ENCODE peak calls at places on chromosomes 3 and 15, in four cellular contexts. One of them, this sample, is unnamed.

GRCh38 chr3:38070013-38070412 is 31.0 kb downstream of the DLEC1 start:
- DNase-seq in HepG2: no peak
- DNase-seq in K562: no peak
- DNase-seq in HCT116: no peak
- DNase-seq in this sample: no peak

GRCh38 chr15:55774113-55774970 is 31.4 kb upstream of the PRTG start:
- DNase-seq in HepG2: peak
- DNase-seq in K562: peak
- DNase-seq in HCT116: peak
- DNase-seq in this sample: no peak

GRCh38 chr3:43759297-43759782 is 68.6 kb downstream of the ABHD5 start:
- DNase-seq in HepG2: peak
- DNase-seq in K562: no peak
- DNase-seq in HCT116: no peak
- DNase-seq in this sample: no peak

GRCh38 chr3:156207802-156208685 is 87.7 kb downstream of the KCNAB1 start:
- DNase-seq in HepG2: no peak
- DNase-seq in K562: no peak
- DNase-seq in HCT116: no peak
- DNase-seq in this sample: no peak

GRCh38 chr15:49155834-49156627 is 632 bp upstream of the COPS2 start:
- DNase-seq in HepG2: peak
- DNase-seq in K562: no peak
- DNase-seq in HCT116: no peak
- DNase-seq in this sample: no peak

GRCh38 chr15:66290518-66290917 is 2.9 kb upstream of the DIS3L start:
- DNase-seq in HepG2: no peak
- DNase-seq in K562: no peak
- DNase-seq in HCT116: no peak
- DNase-seq in this sample: no peak

GRCh38 chr3:60056394-60056793 is 1006.6 kb upstream of the CFAP20DC start:
- DNase-seq in HepG2: no peak
- DNase-seq in K562: no peak
- DNase-seq in HCT116: no peak
- DNase-seq in this sample: no peak

GRCh38 chr3:41673643-41674042 is 288.3 kb downstream of the ULK4 start:
- DNase-seq in HepG2: no peak
- DNase-seq in K562: no peak
- DNase-seq in HCT116: no peak
- DNase-seq in this sample: no peak

GRCh38 chr3:14042680-14043079 is 82.0 kb downstream of the CHCHD4 start:
- DNase-seq in HepG2: no peak
- DNase-seq in K562: no peak
- DNase-seq in HCT116: no peak
- DNase-seq in this sample: no peak

GRCh38 chr3:178289544-178290160 is 246.6 kb upstream of the KCNMB2 start:
- DNase-seq in HepG2: no peak
- DNase-seq in K562: no peak
- DNase-seq in HCT116: no peak
- DNase-seq in this sample: no peak

GRCh38 chr3:56976666-56977560 is 83.6 kb upstream of the SPATA12 start:
- DNase-seq in HepG2: no peak
- DNase-seq in K562: no peak
- DNase-seq in HCT116: no peak
- DNase-seq in this sample: no peak

GRCh38 chr3:124907957-124908356 is 20.8 kb upstream of the ITGB5 start:
- DNase-seq in HepG2: no peak
- DNase-seq in K562: no peak
- DNase-seq in HCT116: no peak
- DNase-seq in this sample: no peak

GRCh38 chr15:81038975-81039607 is 38.4 kb downstream of the TLNRD1 start:
- DNase-seq in HepG2: peak
- DNase-seq in K562: no peak
- DNase-seq in HCT116: no peak
- DNase-seq in this sample: no peak

GRCh38 chr3:114389156-114389555 is 95.3 kb downstream of the TIGIT start:
- DNase-seq in HepG2: no peak
- DNase-seq in K562: no peak
- DNase-seq in HCT116: no peak
- DNase-seq in this sample: no peak

GRCh38 chr15:48609486-48609885 is 36.0 kb downstream of the FBN1 start:
- DNase-seq in HepG2: no peak
- DNase-seq in K562: no peak
- DNase-seq in HCT116: no peak
- DNase-seq in this sample: no peak

GRCh38 chr3:194327414-194328079 is 23.6 kb downstream of the CPN2 start:
- DNase-seq in HepG2: no peak
- DNase-seq in K562: no peak
- DNase-seq in HCT116: peak
- DNase-seq in this sample: no peak

GRCh38 chr3:138458774-138459499 is 24.5 kb downstream of the ESYT3 start:
- DNase-seq in HepG2: no peak
- DNase-seq in K562: no peak
- DNase-seq in HCT116: no peak
- DNase-seq in this sample: no peak

GRCh38 chr3:138460536-138461205 is 26.3 kb downstream of the ESYT3 start:
- DNase-seq in HepG2: no peak
- DNase-seq in K562: no peak
- DNase-seq in HCT116: no peak
- DNase-seq in this sample: no peak

GRCh38 chr3:138459619-138460535 is 25.5 kb downstream of the ESYT3 start:
- DNase-seq in HepG2: no peak
- DNase-seq in K562: no peak
- DNase-seq in HCT116: no peak
- DNase-seq in this sample: no peak

GRCh38 chr3:138461696-138462295 is 27.4 kb downstream of the ESYT3 start:
- DNase-seq in HepG2: no peak
- DNase-seq in K562: no peak
- DNase-seq in HCT116: no peak
- DNase-seq in this sample: no peak

GRCh38 chr3:138461246-138461645 is 26.8 kb downstream of the ESYT3 start:
- DNase-seq in HepG2: no peak
- DNase-seq in K562: no peak
- DNase-seq in HCT116: no peak
- DNase-seq in this sample: no peak
- TF ChIP-seq ZBTB33 in HepG2: no peak
- TF ChIP-seq ZBTB33 in K562: no peak
- TF ChIP-seq ZBTB33 in HCT116: no peak
- TF ChIP-seq ZBTB33 in this sample: no peak

GRCh38 chr3:135930243-135930642 is 35.3 kb upstream of the PPP2R3A start:
- DNase-seq in HepG2: no peak
- DNase-seq in K562: no peak
- DNase-seq in HCT116: no peak
- DNase-seq in this sample: no peak
- TF ChIP-seq CEBPB in HepG2: no peak
- TF ChIP-seq CEBPB in K562: no peak
- TF ChIP-seq CEBPB in HCT116: no peak
- TF ChIP-seq CEBPB in this sample: no peak

DNA sequence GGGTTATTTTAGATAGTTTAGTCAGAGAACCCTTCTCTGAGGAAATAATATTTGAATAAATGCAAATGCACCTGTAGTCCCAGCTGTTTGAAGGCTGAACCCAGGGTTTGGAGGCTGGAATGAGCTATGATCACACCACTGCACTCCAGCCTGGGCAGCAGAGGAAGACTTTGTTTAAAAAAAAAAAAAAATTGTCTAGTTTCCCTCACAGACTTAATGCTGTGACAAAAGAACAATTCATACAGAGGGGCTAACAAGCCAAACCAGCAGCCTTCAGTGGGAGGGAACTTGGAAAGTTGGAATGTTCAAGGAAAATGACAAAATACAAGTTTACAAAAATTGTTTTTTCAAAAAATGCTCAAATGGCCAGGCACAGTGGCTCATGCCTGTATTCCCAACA is 228.1 kb upstream of the CGNL1 start:
- DNase-seq in HepG2: no peak
- DNase-seq in K562: no peak
- DNase-seq in HCT116: no peak
- DNase-seq in this sample: no peak
- TF ChIP-seq ZBTB33 in HepG2: no peak
- TF ChIP-seq ZBTB33 in K562: no peak
- TF ChIP-seq ZBTB33 in HCT116: no peak
- TF ChIP-seq ZBTB33 in this sample: no peak

DNA sequence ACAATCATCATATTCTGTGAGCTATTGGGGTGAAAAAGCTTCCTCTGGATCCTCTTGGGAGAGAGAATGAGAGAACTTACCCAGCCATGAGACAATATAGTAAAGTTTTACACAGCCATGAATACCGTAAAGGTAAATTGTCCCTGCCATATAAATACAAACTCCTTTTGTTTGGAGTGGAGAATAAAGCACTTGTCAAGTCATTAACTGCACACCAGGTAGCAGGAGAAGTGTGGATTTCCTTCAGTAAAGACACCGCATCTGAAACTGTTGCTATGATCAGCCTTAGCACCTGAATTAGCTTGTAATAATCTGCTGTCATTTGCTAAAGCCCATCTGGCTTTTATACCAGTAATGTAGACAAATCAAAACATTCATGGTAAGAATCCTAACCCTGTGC is 336.6 kb upstream of the SLCO3A1 start:
- DNase-seq in HepG2: no peak
- DNase-seq in K562: no peak
- DNase-seq in HCT116: no peak
- DNase-seq in this sample: no peak
- TF ChIP-seq CEBPB in HepG2: no peak
- TF ChIP-seq CEBPB in K562: no peak
- TF ChIP-seq CEBPB in HCT116: no peak
- TF ChIP-seq CEBPB in this sample: no peak

GRCh38 chr3:96266395-96267187 is 547.8 kb upstream of the EPHA6 start:
- DNase-seq in HepG2: peak
- DNase-seq in K562: no peak
- DNase-seq in HCT116: no peak
- DNase-seq in this sample: no peak
- TF ChIP-seq ZBTB33 in HepG2: no peak
- TF ChIP-seq ZBTB33 in K562: no peak
- TF ChIP-seq ZBTB33 in HCT116: no peak
- TF ChIP-seq ZBTB33 in this sample: no peak

DNA sequence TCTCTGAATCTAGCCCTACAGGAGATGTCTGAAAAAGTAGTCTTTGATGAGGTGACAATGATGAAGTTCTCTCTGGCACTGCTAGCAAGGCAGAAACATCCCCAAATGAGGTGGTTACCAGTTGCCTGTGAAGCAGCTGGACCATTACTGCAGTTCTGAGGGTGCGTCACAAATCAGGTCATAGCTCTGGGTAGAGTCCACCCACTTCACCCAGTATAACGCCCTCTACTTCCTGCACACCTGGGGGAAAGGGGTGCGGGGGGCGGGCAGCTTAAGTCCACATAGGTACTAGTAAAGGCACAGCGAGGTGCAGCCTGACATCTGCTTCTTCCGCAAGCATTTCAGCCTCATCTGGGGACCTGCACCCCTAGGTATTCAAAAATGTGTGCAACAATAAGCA is 13.4 kb upstream of the SATB1 start:
- DNase-seq in HepG2: no peak
- DNase-seq in K562: no peak
- DNase-seq in HCT116: no peak
- DNase-seq in this sample: no peak
- TF ChIP-seq CEBPB in HepG2: no peak
- TF ChIP-seq CEBPB in K562: no peak
- TF ChIP-seq CEBPB in HCT116: no peak
- TF ChIP-seq CEBPB in this sample: no peak

DNA sequence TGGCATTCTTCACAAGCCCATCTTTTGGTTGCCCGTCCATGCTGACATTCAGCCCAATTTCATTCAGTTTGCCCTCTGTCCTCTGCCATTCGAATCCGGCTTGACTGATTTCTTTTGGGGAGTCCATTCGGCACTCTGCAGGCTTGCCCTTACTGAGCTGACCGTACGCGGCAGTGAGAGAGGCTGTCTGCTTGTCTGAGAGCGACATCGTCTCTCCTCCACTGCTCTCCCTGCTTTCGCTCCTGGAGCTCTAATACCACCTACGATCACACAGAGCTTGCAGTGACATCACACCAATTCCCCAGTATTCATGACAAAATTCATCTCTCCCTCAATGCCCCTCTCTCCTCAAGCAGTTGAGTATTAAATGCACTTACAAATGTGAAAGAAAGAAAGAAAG is 89.3 kb downstream of the DHX30 start:
- DNase-seq in HepG2: no peak
- DNase-seq in K562: no peak
- DNase-seq in HCT116: no peak
- DNase-seq in this sample: no peak
- TF ChIP-seq ZBTB33 in HepG2: no peak
- TF ChIP-seq ZBTB33 in K562: no peak
- TF ChIP-seq ZBTB33 in HCT116: no peak
- TF ChIP-seq ZBTB33 in this sample: no peak

DNA sequence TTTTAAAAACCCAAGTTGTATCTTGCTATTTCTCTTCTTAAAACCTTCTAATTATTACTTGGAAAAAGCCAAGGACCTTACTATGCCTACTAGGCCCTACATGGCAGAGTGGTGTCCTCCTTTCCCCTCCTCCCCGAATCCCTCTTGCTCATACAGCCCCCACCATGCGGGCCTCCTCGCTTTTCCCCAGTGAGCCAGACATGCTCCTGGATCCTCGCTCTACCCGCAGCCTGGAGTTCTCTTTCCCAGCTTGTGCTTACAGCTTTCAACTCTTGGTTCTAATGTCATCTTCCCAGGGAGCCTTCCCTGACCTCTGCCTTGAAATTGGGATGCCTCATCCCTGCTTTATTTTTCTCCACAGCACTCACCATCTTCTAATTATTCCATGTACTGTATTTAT is 111.8 kb upstream of the TLE3 start:
- DNase-seq in HepG2: no peak
- DNase-seq in K562: no peak
- DNase-seq in HCT116: no peak
- DNase-seq in this sample: no peak
- TF ChIP-seq CEBPB in HepG2: no peak
- TF ChIP-seq CEBPB in K562: no peak
- TF ChIP-seq CEBPB in HCT116: no peak
- TF ChIP-seq CEBPB in this sample: no peak

GRCh38 chr3:150253622-150254021 is 154.5 kb upstream of the TSC22D2 start:
- DNase-seq in HepG2: peak
- DNase-seq in K562: no peak
- DNase-seq in HCT116: no peak
- DNase-seq in this sample: no peak
- TF ChIP-seq ZBTB33 in HepG2: no peak
- TF ChIP-seq ZBTB33 in K562: no peak
- TF ChIP-seq ZBTB33 in HCT116: no peak
- TF ChIP-seq ZBTB33 in this sample: no peak

DNA sequence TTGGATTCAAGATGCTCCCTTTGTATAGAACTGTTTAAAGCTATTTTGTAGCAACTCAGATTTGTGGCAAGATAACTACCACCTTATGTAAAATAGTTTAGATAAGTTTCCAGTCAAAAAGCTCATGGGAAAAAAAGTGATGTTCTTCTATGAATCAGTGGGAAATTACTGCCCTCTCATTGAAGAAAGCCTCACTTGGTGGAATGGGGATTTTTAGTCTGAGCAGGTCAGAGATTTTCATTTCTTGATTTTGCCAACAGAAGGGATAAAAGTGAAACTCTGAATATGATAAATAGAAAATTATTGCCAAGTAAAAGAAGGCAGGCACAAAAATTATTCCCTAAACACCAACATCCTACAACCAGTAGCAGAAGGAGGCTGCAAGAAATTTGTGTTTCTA is 25.8 kb upstream of the CSTA start:
- DNase-seq in HepG2: no peak
- DNase-seq in K562: no peak
- DNase-seq in HCT116: no peak
- DNase-seq in this sample: peak
- TF ChIP-seq CEBPB in HepG2: no peak
- TF ChIP-seq CEBPB in K562: no peak
- TF ChIP-seq CEBPB in HCT116: no peak
- TF ChIP-seq CEBPB in this sample: no peak